ENCODE peak calls at places on chromosomes 13 and 19, in nine cellular contexts. F is heart right ventricle; X is nucleus accumbens; R is activated T-cell treated with anti-CD3 and anti-CD28 coated beads, Interleukin-2, amount 50 U/mL, for 72 hours; U is COR-L47; E is cardiac fibroblast; N is HTR-8/SVneo; A is body of pancreas; I is stimulated activated CD8-positive, alpha-beta memory T cell treated with anti-CD3 and anti-CD28 coated beads, Interleukin-2, amount 100 ng/mL, for 48 hours. J is an unnamed sample.

GRCh38 chr13:113828282-113828825 is 35.5 kb downstream of the GAS6 start:
- DNase-seq in F (no peak), X (no peak), R (no peak), U (no peak), E (no peak), N (no peak), A (no peak), I (no peak), J (no peak)

GRCh38 chr13:20721454-20722357 is 18.2 kb downstream of the IL17D start:
- DNase-seq in F (peak; percentile 60), X (peak; percentile 25), R (peak; percentile 33), U (peak; percentile 60), E (peak; percentile 72), N (no peak), A (peak; percentile 62), I (no peak), J (no peak)

GRCh38 chr13:110921209-110921608 is 6.3 kb upstream of the ANKRD10 start:
- DNase-seq in F (no peak), X (no peak), R (no peak), U (no peak), E (no peak), N (no peak), A (no peak), I (no peak), J (no peak)

GRCh38 chr19:42092350-42092749 is 16.4 kb downstream of the ZNF574 start:
- DNase-seq in F (no peak), X (no peak), R (peak; percentile 59), U (peak; percentile 45), E (peak; percentile 31), N (peak; percentile 59), A (peak; percentile 36), I (no peak), J (no peak)

GRCh38 chr19:57559404-57560025 is at the start of gene ZNF550:
- DNase-seq in F (peak; percentile 93), X (peak; percentile 80), R (peak; percentile 89), U (peak; percentile 73), E (peak; percentile 91), N (peak; percentile 90), A (peak; percentile 93), I (peak; percentile 78), J (peak; percentile 90)

GRCh38 chr13:27379694-27380596 is 44.5 kb upstream of the GTF3A start:
- DNase-seq in F (peak; percentile 39), X (peak; percentile 23), R (peak; percentile 59), U (no peak), E (peak; percentile 54), N (peak; percentile 48), A (peak; percentile 87), I (no peak), J (peak; percentile 86)

GRCh38 chr13:42594577-42595571 is 20.9 kb downstream of the TNFSF11 start:
- DNase-seq in F (no peak), X (peak; percentile 2), R (peak; percentile 41), U (peak; percentile 63), E (peak; percentile 91), N (peak; percentile 54), A (peak; percentile 61), I (peak; percentile 18), J (peak; percentile 69)

GRCh38 chr19:3674784-3675183 is 25.5 kb downstream of the PIP5K1C start:
- DNase-seq in F (no peak), X (no peak), R (no peak), U (no peak), E (no peak), N (no peak), A (no peak), I (no peak), J (no peak)

GRCh38 chr19:29292146-29292545 is 79.2 kb upstream of the UQCRFS1 start:
- DNase-seq in F (no peak), X (no peak), R (no peak), U (no peak), E (no peak), N (no peak), A (no peak), I (no peak), J (no peak)

GRCh38 chr19:48551437-48552302 is at the start of gene SULT2B1:
- DNase-seq in F (no peak), X (no peak), R (no peak), U (peak; percentile 94), E (no peak), N (no peak), A (peak; percentile 76), I (no peak), J (no peak)

GRCh38 chr13:83709751-83710515 is 172.3 kb downstream of the SLITRK1 start:
- DNase-seq in F (no peak), X (no peak), R (no peak), U (no peak), E (no peak), N (no peak), A (no peak), I (no peak), J (no peak)

GRCh38 chr19:39428309-39429112 is 7.2 kb downstream of the RPS16 start:
- DNase-seq in F (peak; percentile 77), X (no peak), R (no peak), U (no peak), E (peak; percentile 95), N (peak; percentile 67), A (peak; percentile 59), I (no peak), J (no peak)

GRCh38 chr19:13633109-13633508 is 126.8 kb upstream of the CACNA1A start:
- DNase-seq in F (no peak), X (no peak), R (no peak), U (peak; percentile 98), E (peak; percentile 15), N (peak; percentile 47), A (peak; percentile 43), I (no peak), J (no peak)

GRCh38 chr13:50170447-50171037 is 155.3 kb downstream of the KCNRG start:
- DNase-seq in F (no peak), X (no peak), R (no peak), U (no peak), E (peak; percentile 62), N (peak; percentile 9), A (no peak), I (no peak), J (no peak)

GRCh38 chr13:97432232-97432916 is 1.6 kb upstream of the RAP2A start:
- DNase-seq in F (no peak), X (no peak), R (no peak), U (no peak), E (no peak), N (no peak), A (no peak), I (no peak), J (no peak)

GRCh38 chr19:48638831-48639381 is 1.7 kb upstream of the DBP start:
- DNase-seq in F (no peak), X (no peak), R (no peak), U (no peak), E (no peak), N (no peak), A (peak; percentile 27), I (no peak), J (peak; percentile 57)

GRCh38 chr19:4744451-4745170 is 21.0 kb upstream of the DPP9 start:
- DNase-seq in F (no peak), X (peak; percentile 4), R (no peak), U (no peak), E (peak; percentile 96), N (peak; percentile 84), A (peak; percentile 67), I (no peak), J (no peak)

GRCh38 chr13:51153527-51153926 is 42.5 kb upstream of the C13orf42 start:
- DNase-seq in F (no peak), X (no peak), R (no peak), U (no peak), E (no peak), N (no peak), A (no peak), I (no peak), J (no peak)

GRCh38 chr13:28750187-28751045 is 31.6 kb upstream of the SLC46A3 start:
- DNase-seq in F (no peak), X (no peak), R (no peak), U (no peak), E (peak; percentile 26), N (no peak), A (no peak), I (no peak), J (no peak)

GRCh38 chr13:26995159-26995558 is 176.5 kb downstream of the USP12 start:
- DNase-seq in F (no peak), X (no peak), R (no peak), U (no peak), E (no peak), N (no peak), A (no peak), I (no peak), J (no peak)